ENCODE peak calls at places on chromosomes 1 and 21, in seven cellular contexts. U, P, N, I, M, L and D are unnamed samples.

GRCh38 chr1:116289219-116289618 is 83.8 kb upstream of the ATP1A1 start:
- DNase-seq in U (no peak), P (no peak), N (no peak), I (no peak), M (no peak), L (no peak), D (peak)

GRCh38 chr21:43333301-43334062 is 93.4 kb downstream of the SIK1 start:
- DNase-seq in U (peak), P (peak), N (no peak), I (no peak), M (peak), L (no peak), D (no peak)

GRCh38 chr1:218983848-218984247 is 189.8 kb upstream of the LYPLAL1 start:
- DNase-seq in U (no peak), P (no peak), N (no peak), I (no peak), M (no peak), L (no peak), D (no peak)

GRCh38 chr1:18572022-18572920 is 58.4 kb upstream of the PAX7 start:
- DNase-seq in U (no peak), P (no peak), N (no peak), I (no peak), M (no peak), L (no peak), D (no peak)

GRCh38 chr1:36081926-36082485 is 1.9 kb upstream of the TEKT2 start:
- DNase-seq in U (no peak), P (no peak), N (no peak), I (no peak), M (no peak), L (no peak), D (no peak)

GRCh38 chr1:104064391-104064790 is 314.7 kb downstream of the AMY1C start:
- DNase-seq in U (no peak), P (no peak), N (no peak), I (no peak), M (no peak), L (no peak), D (no peak)

GRCh38 chr1:189513091-189513490 is 964.6 kb downstream of the BRINP3 start:
- DNase-seq in U (no peak), P (no peak), N (no peak), I (no peak), M (no peak), L (no peak), D (no peak)

GRCh38 chr1:237183963-237184540 is 142.1 kb downstream of the RYR2 start:
- DNase-seq in U (no peak), P (no peak), N (no peak), I (no peak), M (no peak), L (no peak), D (no peak)

GRCh38 chr1:9196129-9197040 is 38.2 kb upstream of the H6PD start:
- DNase-seq in U (peak), P (peak), N (peak), I (no peak), M (peak), L (peak), D (peak)

GRCh38 chr1:232873931-232874330 is 68.7 kb downstream of the MAP10 start:
- DNase-seq in U (no peak), P (no peak), N (no peak), I (no peak), M (no peak), L (no peak), D (no peak)

GRCh38 chr1:226672217-226672838 is 66.8 kb downstream of the ITPKB start:
- DNase-seq in U (no peak), P (no peak), N (no peak), I (no peak), M (no peak), L (no peak), D (no peak)

GRCh38 chr21:33136898-33137502 is 67.1 kb downstream of the OLIG1 start:
- DNase-seq in U (no peak), P (no peak), N (no peak), I (no peak), M (no peak), L (no peak), D (no peak)

GRCh38 chr1:156801409-156802121 is 15.1 kb downstream of the SH2D2A start:
- DNase-seq in U (no peak), P (no peak), N (no peak), I (no peak), M (peak), L (no peak), D (no peak)

GRCh38 chr1:98557808-98558390 is 103.6 kb upstream of the SNX7 start:
- DNase-seq in U (no peak), P (no peak), N (no peak), I (no peak), M (no peak), L (no peak), D (no peak)

GRCh38 chr1:202562443-202563060 is 147.7 kb downstream of the SYT2 start:
- DNase-seq in U (no peak), P (no peak), N (no peak), I (no peak), M (no peak), L (no peak), D (no peak)